ENCODE peak calls at places on chromosome X, in seven cellular contexts. J is heart right ventricle; O is fibroblast of lung; B is upper lobe of right lung; W is AG08395; N is activated naive CD4-positive, alpha-beta T cell treated with anti-CD3 and anti-CD28 coated beads for 36 hours; P is suprapubic skin. G is an unnamed sample.
A peak's percentile ranks its signal among the peaks of the same experiment; 100 is the strongest.

GRCh38 chrX:2541603-2542002 is 40.8 kb upstream of the DHRSX start:
- DNase-seq in W (no peak), J (no peak), B (no peak), P (no peak), N (no peak), O (no peak), G (no peak)

GRCh38 chrX:39936886-39937770 is 160.6 kb downstream of the BCOR start:
- DNase-seq in B (no peak), O (no peak), P (no peak), N (peak; percentile 31), W (no peak), J (no peak), G (no peak)

GRCh38 chrX:1526565-1526964 is 10.4 kb downstream of the P2RY8 start:
- DNase-seq in B (no peak), O (no peak), N (no peak), J (no peak), P (no peak), W (no peak), G (no peak)

GRCh38 chrX:77510007-77510406 is 62.8 kb downstream of the FGF16 start:
- DNase-seq in P (no peak), N (no peak), B (no peak), O (no peak), W (no peak), J (no peak), G (no peak)

GRCh38 chrX:109635151-109635550 is 10.2 kb upstream of the KCNE5 start:
- DNase-seq in P (no peak), B (no peak), J (no peak), W (peak; percentile 27), N (no peak), O (peak; percentile 14), G (no peak)

GRCh38 chrX:122565952-122566351 is 618.1 kb upstream of the GRIA3 start:
- DNase-seq in B (no peak), O (peak; percentile 92), N (no peak), P (no peak), J (peak; percentile 7), W (peak; percentile 80), G (no peak)

GRCh38 chrX:150436200-150436599 is 73.1 kb downstream of the MAMLD1 start:
- DNase-seq in N (no peak), P (no peak), J (no peak), B (no peak), W (no peak), O (no peak), G (no peak)

GRCh38 chrX:44997282-44997813 is 124.4 kb downstream of the KDM6A start:
- DNase-seq in O (no peak), J (no peak), P (no peak), B (no peak), W (no peak), N (no peak), G (no peak)

GRCh38 chrX:64850371-64851082 is 125.7 kb downstream of the ZC4H2 start:
- DNase-seq in P (no peak), O (no peak), W (no peak), J (no peak), N (peak; percentile 37), B (no peak), G (no peak)

GRCh38 chrX:69173906-69174305 is 8.7 kb upstream of the PJA1 start:
- DNase-seq in O (no peak), B (no peak), N (no peak), W (no peak), J (no peak), P (no peak), G (no peak)

GRCh38 chrX:110086916-110087484 is 84.1 kb downstream of the TMEM164 start:
- DNase-seq in B (no peak), P (no peak), W (peak; percentile 65), N (no peak), J (no peak), O (peak; percentile 89), G (no peak)

GRCh38 chrX:9494806-9495205 is 29.9 kb downstream of the TBL1X start:
- DNase-seq in J (no peak), W (peak; percentile 10), B (no peak), N (no peak), P (no peak), O (peak; percentile 4), G (no peak)

GRCh38 chrX:125953769-125954168 is 212.3 kb downstream of the DCAF12L2 start:
- DNase-seq in N (no peak), W (no peak), O (no peak), J (no peak), B (no peak), P (no peak), G (no peak)